ENCODE peak calls at places on chromosome 19, in nine cellular contexts. S is Peyer's patch, T is kidney epithelial cell, K is breast epithelium, A is GM10248, L is sigmoid colon, Z is endothelial cell, H is IMR-90, J is fibroblast of mammary gland. P is an unnamed sample.

GRCh38 chr19:30479657-30480056 is 107.5 kb downstream of the ZNF536 start:
- DNase-seq in L (no peak), J (no peak), A (no peak), H (no peak), Z (no peak), S (no peak), T (no peak), K (no peak), P (no peak)

GRCh38 chr19:56273563-56274117 is 1.1 kb downstream of the EDDM13 start:
- DNase-seq in Z (no peak), H (peak), T (no peak), K (no peak), A (no peak), S (no peak), J (peak), L (no peak), P (no peak)

GRCh38 chr19:29927944-29928669 is 13.9 kb upstream of the URI1 start:
- DNase-seq in L (no peak), T (no peak), Z (no peak), S (no peak), A (peak), K (no peak), J (no peak), H (no peak), P (peak)

GRCh38 chr19:13012690-13013608 is 17.7 kb downstream of the NFIX start:
- DNase-seq in T (no peak), A (peak), H (peak), K (no peak), L (peak), Z (no peak), S (peak), J (peak), P (peak)

GRCh38 chr19:28615546-28615916 is 597.4 kb downstream of the UQCRFS1 start:
- DNase-seq in T (no peak), L (no peak), S (no peak), J (no peak), Z (no peak), A (no peak), H (no peak), K (no peak), P (no peak)

GRCh38 chr19:9309974-9310446 is 372 bp upstream of the ZNF699 start:
- DNase-seq in K (peak), Z (no peak), H (peak), L (peak), T (peak), A (no peak), S (no peak), J (peak), P (peak)

GRCh38 chr19:52070496-52070895 is 21.9 kb upstream of the ZNF432 start:
- DNase-seq in A (no peak), T (no peak), J (peak), H (peak), Z (no peak), L (no peak), K (no peak), S (no peak), P (no peak)

GRCh38 chr19:11931051-11931450 is 6.1 kb downstream of the ZNF700 start:
- DNase-seq in K (no peak), J (no peak), A (no peak), L (no peak), Z (no peak), H (peak), S (no peak), T (no peak), P (no peak)

GRCh38 chr19:8209111-8209964 is at the start of gene CERS4:
- DNase-seq in S (peak), H (peak), T (no peak), J (no peak), L (peak), Z (peak), A (peak), K (peak), P (peak)

GRCh38 chr19:50558039-50558438 is 10.2 kb downstream of the LRRC4B start:
- DNase-seq in H (no peak), K (no peak), L (no peak), Z (no peak), J (no peak), T (no peak), A (no peak), S (no peak), P (no peak)

GRCh38 chr19:49469828-49470614 is 4.0 kb upstream of the FLT3LG start:
- DNase-seq in L (no peak), K (no peak), J (no peak), T (no peak), H (peak), A (peak), S (no peak), Z (no peak), P (peak)

GRCh38 chr19:45469132-45469834 is 1.5 kb downstream of the FOSB start:
- DNase-seq in T (no peak), Z (peak), J (peak), K (peak), L (peak), H (peak), S (peak), A (peak), P (peak)

GRCh38 chr19:45468803-45469131 is 971 bp downstream of the FOSB start:
- DNase-seq in H (no peak), K (no peak), A (no peak), T (no peak), L (no peak), Z (no peak), J (peak), S (no peak), P (no peak)

GRCh38 chr19:45468159-45468651 is 409 bp downstream of the FOSB start:
- DNase-seq in H (no peak), L (peak), Z (no peak), T (no peak), J (no peak), S (peak), A (no peak), K (no peak), P (no peak)

GRCh38 chr19:45467115-45467455 is 711 bp upstream of the FOSB start:
- DNase-seq in A (no peak), S (no peak), T (no peak), J (no peak), L (no peak), H (no peak), K (no peak), Z (no peak), P (no peak)

DNA sequence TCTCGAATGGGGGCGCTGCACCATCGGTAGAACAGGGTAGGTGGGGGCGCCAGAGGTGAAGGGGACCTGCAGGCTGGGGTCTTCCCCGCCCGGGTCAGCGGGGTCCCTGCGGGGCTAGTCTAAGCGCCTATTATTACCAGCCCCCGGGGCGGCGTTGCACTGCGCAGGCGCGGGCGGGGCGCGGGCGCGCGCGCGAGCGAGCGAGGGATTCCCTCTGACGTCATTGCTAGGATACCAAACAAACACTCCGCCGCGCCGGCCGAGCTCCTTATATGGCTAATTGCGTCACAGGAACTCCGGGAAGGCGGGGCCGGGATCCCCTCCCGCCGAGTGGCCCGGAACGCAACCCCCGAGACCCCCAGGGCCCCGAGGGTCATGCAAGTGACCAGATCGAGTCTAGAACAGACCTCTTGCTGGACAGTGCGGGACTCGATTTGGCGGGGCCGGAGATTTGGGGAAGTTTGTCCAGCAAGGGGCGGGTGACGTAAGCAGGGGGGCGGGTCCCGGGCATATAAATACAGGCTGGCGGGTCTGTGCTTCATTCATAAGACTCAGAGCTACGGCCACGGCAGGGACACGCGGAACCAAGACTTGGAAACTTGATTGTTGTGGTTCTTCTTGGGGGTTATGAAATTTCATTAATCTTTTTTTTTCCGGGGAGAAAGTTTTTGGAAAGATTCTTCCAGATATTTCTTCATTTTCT is at the start of gene FOSB:
- DNase-seq in K (peak), A (peak), J (peak), Z (peak), L (peak), T (no peak), H (peak), S (peak), P (peak)
- TF ChIP-seq CTCF in K (no peak), A (no peak), J (no peak), Z (no peak), L (no peak), T (no peak), H (no peak), S (no peak), P (no peak)

GRCh38 chr19:41956621-41957020 is 2.5 kb downstream of the RABAC1 start:
- DNase-seq in S (peak), J (no peak), Z (no peak), T (no peak), L (no peak), H (no peak), A (no peak), K (no peak), P (no peak)

GRCh38 chr19:41957161-41957837 is 1.8 kb downstream of the RABAC1 start:
- DNase-seq in T (no peak), L (no peak), H (no peak), Z (no peak), J (no peak), K (no peak), S (peak), A (no peak), P (no peak)

GRCh38 chr19:41955521-41955920 is 3.6 kb downstream of the RABAC1 start:
- DNase-seq in J (no peak), A (no peak), Z (no peak), L (no peak), K (no peak), H (no peak), T (no peak), S (no peak), P (no peak)

GRCh38 chr19:41951686-41952172 is 7.4 kb downstream of the RABAC1 start:
- DNase-seq in Z (peak), L (peak), A (peak), K (peak), S (peak), T (no peak), H (peak), J (peak), P (peak)
- TF ChIP-seq CTCF in Z (peak), L (peak), A (peak), K (peak), S (peak), T (peak), H (peak), J (peak), P (peak)

GRCh38 chr19:43704002-43704705 is 11.7 kb upstream of the IRGC start:
- DNase-seq in Z (no peak), T (no peak), A (no peak), S (no peak), K (no peak), H (no peak), L (no peak), J (no peak), P (no peak)

GRCh38 chr19:43695985-43696729 is 19.7 kb upstream of the IRGC start:
- DNase-seq in L (no peak), K (no peak), S (no peak), Z (no peak), H (no peak), T (no peak), J (no peak), A (no peak), P (no peak)

GRCh38 chr19:43700368-43701015 is 15.4 kb upstream of the IRGC start:
- DNase-seq in T (no peak), J (peak), Z (no peak), K (no peak), A (no peak), S (no peak), H (peak), L (peak), P (no peak)

GRCh38 chr19:43697295-43697694 is 18.6 kb upstream of the IRGC start:
- DNase-seq in K (no peak), A (no peak), H (no peak), S (no peak), T (no peak), L (no peak), Z (no peak), J (no peak), P (no peak)

GRCh38 chr19:43699506-43700367 is 16.1 kb upstream of the IRGC start:
- DNase-seq in K (no peak), L (peak), Z (peak), A (no peak), T (no peak), J (peak), S (peak), H (peak), P (no peak)
- TF ChIP-seq CTCF in K (no peak), L (no peak), Z (no peak), A (no peak), T (peak), J (no peak), S (no peak), H (no peak), P (no peak)

GRCh38 chr19:31715249-31715944 is 366.2 kb upstream of the TSHZ3 start:
- DNase-seq in S (no peak), H (no peak), J (peak), K (no peak), T (no peak), Z (no peak), A (no peak), L (no peak), P (no peak)
- TF ChIP-seq CTCF in S (no peak), H (no peak), J (no peak), K (no peak), T (no peak), Z (no peak), A (no peak), L (no peak), P (no peak)

DNA sequence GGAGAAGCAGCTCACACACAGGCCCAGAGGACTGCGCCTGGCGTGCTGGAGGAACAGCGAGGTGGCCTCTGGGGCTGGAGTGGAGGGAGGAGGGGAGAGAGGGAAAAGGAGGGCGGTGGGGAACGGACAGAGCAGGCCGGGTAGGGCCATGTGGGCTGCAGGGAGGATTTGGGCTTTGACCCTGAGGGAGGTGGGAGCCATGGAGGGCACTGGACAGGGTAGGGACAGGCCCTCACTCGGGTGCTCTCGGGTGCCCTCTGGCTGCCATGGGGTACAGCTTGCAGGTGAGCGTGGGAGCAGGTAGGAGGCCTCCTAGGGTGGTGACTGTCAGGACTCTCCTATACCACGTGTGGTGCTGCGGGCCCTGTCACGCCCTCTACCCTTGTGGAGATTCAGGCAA is 22.8 kb downstream of the PLIN4 start:
- DNase-seq in Z (no peak), S (peak), T (no peak), L (no peak), J (no peak), K (no peak), H (no peak), A (no peak), P (no peak)
- TF ChIP-seq CTCF in Z (no peak), S (peak), T (peak), L (no peak), J (no peak), K (no peak), H (peak), A (peak), P (no peak)

DNA sequence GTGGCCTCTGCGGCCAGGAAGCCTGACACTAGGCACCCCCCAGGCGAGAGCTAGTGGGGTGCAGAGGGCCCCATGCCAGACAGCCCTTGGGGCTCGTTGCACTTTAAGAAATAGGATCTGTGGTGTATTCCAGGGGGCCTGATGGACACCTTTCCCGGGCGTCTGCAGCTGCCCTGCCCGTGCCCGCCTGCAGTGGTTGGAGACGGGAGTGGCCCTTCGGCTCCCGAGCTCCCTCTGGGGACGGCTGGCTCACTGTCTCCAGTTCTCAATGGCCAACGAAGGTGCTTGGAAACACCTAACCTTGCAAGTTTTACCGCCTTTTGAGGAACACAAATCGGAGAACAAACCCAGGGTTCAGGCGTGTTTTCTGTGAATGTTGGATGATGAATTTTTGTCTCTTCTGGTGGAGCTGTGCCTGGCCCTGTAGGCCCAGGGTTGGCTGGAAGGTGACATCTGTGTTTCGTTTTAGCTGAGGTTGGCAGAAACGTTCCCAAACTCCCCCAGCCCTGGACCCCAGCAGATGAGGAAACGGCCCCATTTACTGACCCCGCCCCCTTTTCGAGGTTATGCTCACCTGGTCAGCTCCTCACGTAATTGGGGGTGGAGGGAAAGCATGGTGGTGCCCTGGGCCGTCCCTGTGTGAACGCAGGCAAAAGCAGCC is 17.4 kb upstream of the NPAS1 start:
- DNase-seq in L (no peak), A (no peak), T (no peak), Z (no peak), S (peak), K (no peak), H (no peak), J (no peak), P (no peak)
- TF ChIP-seq CTCF in L (no peak), A (no peak), T (peak), Z (no peak), S (peak), K (no peak), H (no peak), J (no peak), P (no peak)

DNA sequence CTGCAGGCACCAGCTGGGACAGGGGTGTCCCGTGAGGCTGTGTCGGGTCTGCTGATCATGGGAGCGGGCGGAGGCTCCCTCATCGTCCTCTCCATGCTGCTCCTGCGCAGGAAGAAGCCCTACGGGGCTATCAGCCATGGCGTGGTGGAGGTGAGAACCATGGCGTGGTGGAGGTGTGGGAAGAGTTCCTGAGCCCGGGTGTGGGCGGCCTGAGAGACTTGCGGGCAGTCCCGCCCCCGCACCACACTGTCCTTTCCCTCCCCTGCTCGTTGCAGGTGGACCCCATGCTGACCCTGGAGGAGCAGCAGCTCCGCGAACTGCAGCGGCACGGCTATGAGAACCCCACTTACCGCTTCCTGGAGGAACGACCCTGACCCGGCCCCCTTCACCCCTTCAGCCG is 10.7 kb downstream of the APLP1 start:
- DNase-seq in L (no peak), J (no peak), S (no peak), A (no peak), K (no peak), T (no peak), Z (no peak), H (no peak), P (no peak)
- TF ChIP-seq CTCF in L (no peak), J (no peak), S (no peak), A (no peak), K (no peak), T (no peak), Z (no peak), H (no peak), P (no peak)

GRCh38 chr19:17778621-17779280 is 16.2 kb upstream of the B3GNT3 start:
- DNase-seq in H (no peak), J (no peak), S (no peak), K (no peak), Z (no peak), A (no peak), T (no peak), L (no peak), P (no peak)

GRCh38 chr19:17775991-17776803 is 18.7 kb upstream of the B3GNT3 start:
- DNase-seq in A (peak), J (peak), Z (no peak), L (no peak), T (no peak), S (no peak), K (no peak), H (peak), P (peak)

GRCh38 chr19:17777840-17778620 is 16.9 kb upstream of the B3GNT3 start:
- DNase-seq in H (peak), Z (peak), S (peak), L (no peak), T (no peak), A (peak), K (no peak), J (peak), P (peak)

GRCh38 chr19:17772172-17772571 is 20.9 kb downstream of the FCHO1 start:
- DNase-seq in J (peak), H (peak), A (no peak), L (no peak), K (no peak), S (no peak), Z (no peak), T (no peak), P (no peak)

GRCh38 chr19:17775245-17775927 is 19.6 kb upstream of the B3GNT3 start:
- DNase-seq in J (peak), K (no peak), H (peak), S (no peak), T (no peak), L (no peak), Z (peak), A (no peak), P (no peak)
- TF ChIP-seq CTCF in J (peak), K (no peak), H (peak), S (peak), T (peak), L (no peak), Z (peak), A (peak), P (peak)

DNA sequence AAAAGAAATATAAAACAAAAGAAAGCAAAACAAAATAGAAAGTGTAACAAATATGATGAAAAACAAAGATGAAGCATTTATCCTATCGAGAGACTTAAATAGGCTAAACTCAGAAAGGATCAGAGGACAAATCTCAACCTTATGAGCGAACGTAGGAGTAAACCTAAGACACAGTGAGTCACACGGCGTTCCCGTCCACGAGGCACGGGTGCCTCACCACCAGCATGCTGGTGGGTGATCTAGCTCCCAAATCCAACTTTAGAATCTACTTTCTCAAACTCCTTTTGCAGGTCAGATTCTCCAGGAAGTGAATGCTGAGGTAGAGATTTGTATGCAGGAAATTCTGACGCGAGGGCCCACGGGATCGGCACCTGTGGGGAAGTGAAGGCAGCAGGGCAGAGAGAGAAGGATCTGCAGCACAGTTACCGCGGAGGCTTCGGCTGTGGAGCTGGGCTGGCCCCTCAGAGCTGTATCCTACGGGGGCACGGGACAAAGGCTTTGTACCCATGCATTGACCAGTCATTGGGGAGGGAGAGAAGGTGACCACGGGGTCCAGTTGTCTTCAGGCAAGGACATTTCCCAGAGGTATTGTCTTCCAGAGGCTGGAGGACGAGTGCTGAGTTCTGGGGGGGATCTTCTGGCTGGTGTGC is 7.5 kb upstream of the MIER2 start:
- DNase-seq in L (peak), H (no peak), T (no peak), K (no peak), S (no peak), A (no peak), J (peak), Z (no peak), P (no peak)
- TF ChIP-seq CTCF in L (no peak), H (no peak), T (no peak), K (no peak), S (no peak), A (no peak), J (no peak), Z (no peak), P (no peak)